ENCODE peak calls at places on chromosomes 5 and 9, in five cellular contexts. Q, B, S, V and T are unnamed samples.

GRCh38 chr5:117160361-117160760 is 585.7 kb upstream of the SEMA6A start:
- DNase-seq in S (no peak), B (no peak), V (no peak), Q (no peak), T (no peak)

GRCh38 chr5:908172-908571 is 15.5 kb downstream of the TRIP13 start:
- DNase-seq in S (no peak), Q (no peak), V (peak; percentile 36), B (no peak), T (no peak)

GRCh38 chr9:32928145-32928763 is 73.2 kb downstream of the APTX start:
- DNase-seq in S (no peak), B (no peak), V (no peak), Q (no peak), T (no peak)

GRCh38 chr9:137478613-137479314 is 19.6 kb upstream of the NSMF start:
- DNase-seq in S (no peak), Q (no peak), B (no peak), V (peak; percentile 82), T (no peak)

GRCh38 chr5:173094012-173094661 is 38.0 kb downstream of the CREBRF start:
- DNase-seq in Q (peak; percentile 66), S (no peak), V (no peak), B (no peak), T (no peak)

GRCh38 chr9:106588601-106589000 is 274.4 kb upstream of the ZNF462 start:
- DNase-seq in S (no peak), B (no peak), Q (no peak), V (no peak), T (peak; percentile 87)

GRCh38 chr9:105438136-105438839 is 9.5 kb upstream of the FSD1L start:
- DNase-seq in B (no peak), V (no peak), S (no peak), Q (peak; percentile 70), T (no peak)

GRCh38 chr5:136145030-136145429 is 12.4 kb downstream of the SMAD5 start:
- DNase-seq in V (no peak), S (no peak), B (no peak), Q (no peak), T (no peak)

DNA sequence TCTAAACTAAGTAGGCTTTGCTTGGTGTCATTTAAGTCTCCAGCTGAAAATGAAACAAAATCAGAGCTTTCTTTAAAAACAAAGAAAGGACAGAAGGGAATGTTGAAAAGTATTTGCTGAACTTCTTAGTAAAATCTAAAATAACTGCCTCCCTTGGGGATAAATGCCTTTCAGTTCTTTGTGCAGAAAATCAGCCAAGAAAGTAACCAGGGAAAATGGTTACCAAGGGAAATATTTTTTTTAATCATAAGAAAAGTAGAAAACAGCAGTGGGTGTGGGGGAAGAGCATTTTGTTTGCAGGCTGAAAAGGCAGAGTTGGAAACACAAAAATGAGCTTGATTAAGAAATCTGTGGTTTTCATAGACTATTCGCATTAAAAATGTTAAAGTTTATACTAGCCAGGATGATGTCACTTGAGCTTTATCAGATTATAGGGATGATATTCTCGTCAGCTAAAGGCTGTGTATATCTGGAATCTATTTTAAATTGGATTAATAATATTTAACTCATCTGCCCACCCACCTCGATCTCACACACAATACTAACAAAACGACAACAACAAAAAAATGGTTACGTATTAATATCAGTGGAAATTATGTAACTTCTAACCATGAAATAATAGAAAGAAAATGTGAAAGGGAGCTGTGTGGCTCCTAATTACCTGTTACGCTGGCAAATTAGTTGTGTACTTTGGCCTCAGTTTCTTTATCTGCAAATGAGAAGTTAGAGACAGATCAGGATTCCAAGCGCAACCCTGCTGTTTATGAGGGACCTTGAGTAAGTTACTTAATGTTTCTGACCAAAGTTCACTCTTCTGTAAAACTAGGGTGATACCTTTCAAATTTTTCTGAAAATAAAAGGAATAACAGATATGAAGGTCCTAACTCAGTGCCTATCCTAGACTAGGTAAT is at the start of gene ECM2:
- DNase-seq in S (no peak), V (no peak), Q (peak; percentile 11), B (no peak), T (no peak)
- H3K4me3 ChIP-seq in S (peak within 1 kb of the TSS; percentile 51), V (peak within 1 kb of the TSS; percentile 11), Q (no peak within 1 kb of the TSS), B (no peak within 1 kb of the TSS), T (peak within 1 kb of the TSS; percentile 48)

GRCh38 chr5:161412792-161413191 is 133.7 kb downstream of the GABRB2 start:
- DNase-seq in Q (no peak), V (no peak), B (no peak), S (no peak), T (no peak)

GRCh38 chr5:161406880-161407279 is 139.6 kb downstream of the GABRB2 start:
- DNase-seq in V (no peak), Q (no peak), B (no peak), S (no peak), T (no peak)

GRCh38 chr5:161410640-161411039 is 135.9 kb downstream of the GABRB2 start:
- DNase-seq in V (no peak), B (no peak), S (no peak), Q (no peak), T (no peak)

GRCh38 chr5:161411156-161411555 is 135.4 kb downstream of the GABRB2 start:
- DNase-seq in Q (no peak), S (no peak), V (no peak), B (no peak), T (no peak)

GRCh38 chr5:161409471-161409870 is 137.1 kb downstream of the GABRB2 start:
- DNase-seq in Q (no peak), S (no peak), V (no peak), B (no peak), T (no peak)
- H3K4me3 ChIP-seq in Q (no peak overlapping the region), S (no peak overlapping the region), V (no peak overlapping the region), B (no peak overlapping the region), T (no peak overlapping the region)

GRCh38 chr9:116156621-116157314 is 3.2 kb downstream of the PAPPA start:
- DNase-seq in Q (peak; percentile 78), B (no peak), S (peak; percentile 76), V (peak; percentile 50), T (no peak)

GRCh38 chr9:116154976-116155699 is 1.5 kb downstream of the PAPPA start:
- DNase-seq in Q (peak; percentile 60), B (no peak), S (peak; percentile 16), V (peak; percentile 35), T (no peak)

GRCh38 chr9:116154334-116154975 is 864 bp downstream of the PAPPA start:
- DNase-seq in B (no peak), Q (no peak), S (peak; percentile 22), V (peak; percentile 87), T (no peak)

GRCh38 chr9:116153765-116154333 is at the start of gene PAPPA:
- DNase-seq in Q (no peak), S (peak; percentile 19), B (no peak), V (no peak), T (no peak)

DNA sequence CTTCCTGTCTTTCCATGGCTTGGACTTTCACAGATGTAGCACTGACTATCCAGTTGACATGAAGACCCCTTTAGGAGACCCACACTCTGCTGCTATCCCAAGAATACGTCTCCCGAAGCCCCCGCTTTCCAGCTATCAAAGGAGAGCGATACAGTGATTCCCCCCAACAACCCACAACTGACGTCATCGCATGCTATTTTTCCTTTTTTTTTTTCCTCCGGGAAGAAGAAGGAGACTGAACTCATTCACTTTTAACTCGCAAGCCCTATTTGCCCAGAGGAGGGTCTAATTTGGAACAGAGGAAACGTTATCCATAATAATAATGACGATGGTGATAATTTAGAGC is 2.1 kb downstream of the PAPPA start:
- DNase-seq in S (no peak), Q (no peak), V (no peak), B (no peak), T (no peak)
- H3K4me3 ChIP-seq in S (peak overlapping the region; percentile 72), Q (peak overlapping the region; percentile 88), V (peak overlapping the region; percentile 51), B (no peak overlapping the region), T (peak overlapping the region; percentile 65)

GRCh38 chr5:132747693-132748440 is 641 bp downstream of the CCNI2 start:
- DNase-seq in S (no peak), V (peak; percentile 89), B (peak; percentile 36), Q (no peak), T (no peak)
- H3K4me3 ChIP-seq in S (peak overlapping the region; percentile 68), V (peak overlapping the region; percentile 54), B (peak overlapping the region; percentile 70), Q (peak overlapping the region; percentile 44), T (no peak overlapping the region)

DNA sequence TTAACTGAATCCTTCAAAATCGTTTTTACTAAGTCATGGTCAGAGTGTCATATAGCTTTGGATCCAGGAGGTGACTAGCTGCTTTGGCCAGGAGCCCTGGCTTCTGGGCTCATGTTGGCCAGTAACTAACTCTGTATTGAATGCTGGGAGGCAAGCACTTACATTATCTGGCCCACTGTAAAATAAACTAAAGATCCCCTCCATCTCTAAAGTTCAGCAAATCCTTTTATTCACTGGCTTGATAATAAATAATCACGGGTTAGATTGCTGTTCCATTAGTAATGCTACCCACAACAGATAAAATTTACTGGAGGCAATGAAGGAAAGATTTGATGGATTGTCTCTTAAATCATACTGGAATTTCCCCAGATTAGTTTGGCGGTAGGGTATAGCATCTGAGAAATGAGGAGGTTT is 382.2 kb upstream of the TLE4 start:
- DNase-seq in Q (peak; percentile 77), V (no peak), S (no peak), B (no peak), T (no peak)
- H3K4me3 ChIP-seq in Q (no peak overlapping the region), V (no peak overlapping the region), S (no peak overlapping the region), B (no peak overlapping the region), T (no peak overlapping the region)

DNA sequence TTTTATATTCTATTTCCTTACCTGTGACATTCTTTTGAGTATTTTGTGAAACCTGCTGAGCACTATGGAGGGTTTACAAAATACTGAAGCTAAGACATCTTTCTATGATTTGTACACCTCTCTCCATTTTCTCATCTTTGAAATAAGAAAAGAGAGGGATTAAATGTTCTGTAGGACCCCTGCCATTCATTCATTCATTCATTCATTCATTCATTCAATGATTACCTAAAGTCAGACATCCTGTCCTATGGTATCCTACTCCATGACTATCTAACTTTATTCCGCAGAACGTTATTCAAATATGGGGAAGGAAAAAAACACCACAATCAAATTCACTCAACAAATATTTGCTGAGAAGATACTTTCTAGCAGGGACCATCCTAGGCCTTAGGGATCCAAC is 51.4 kb downstream of the AP3B1 start:
- DNase-seq in Q (no peak), B (no peak), V (no peak), S (no peak), T (no peak)
- H3K4me3 ChIP-seq in Q (no peak overlapping the region), B (no peak overlapping the region), V (no peak overlapping the region), S (no peak overlapping the region), T (no peak overlapping the region)

DNA sequence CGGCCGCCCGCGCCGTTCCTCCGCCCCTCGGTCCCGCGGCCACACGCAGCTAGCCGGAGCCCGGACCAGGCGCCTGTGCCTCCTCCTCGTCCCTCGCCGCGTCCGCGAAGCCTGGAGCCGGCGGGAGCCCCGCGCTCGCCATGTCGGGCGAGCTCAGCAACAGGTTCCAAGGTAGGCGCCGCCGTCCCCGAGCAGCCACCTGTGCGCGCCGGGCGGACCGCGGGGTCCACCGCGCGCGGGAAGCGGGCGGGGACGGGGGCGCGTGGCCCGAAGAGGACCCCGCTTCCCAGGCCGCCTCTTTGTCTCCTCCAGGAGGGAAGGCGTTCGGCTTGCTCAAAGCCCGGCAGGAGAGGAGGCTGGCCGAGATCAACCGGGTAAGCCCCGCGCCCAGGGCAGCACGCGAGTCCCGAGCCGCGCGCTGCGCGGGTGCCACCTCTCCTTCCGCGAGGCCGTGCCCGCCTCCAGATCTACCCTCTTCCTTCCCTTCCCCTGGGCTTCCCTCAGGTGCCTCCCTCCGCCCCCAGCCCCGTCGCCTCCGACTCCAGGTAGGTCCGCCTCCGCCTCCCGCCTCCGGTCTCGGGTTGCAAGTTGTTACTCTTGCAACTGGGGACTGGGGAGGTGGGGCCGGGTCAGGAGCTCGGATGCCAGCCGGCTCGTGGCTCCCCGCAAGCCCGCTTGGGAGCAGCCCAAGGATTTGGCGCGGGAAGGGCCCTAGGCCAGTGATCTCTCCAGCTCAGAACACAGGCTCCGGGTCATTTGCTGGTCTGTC is at the start of gene AIF1L:
- DNase-seq in Q (no peak), S (no peak), V (peak; percentile 85), B (no peak), T (no peak)
- H3K4me3 ChIP-seq in Q (peak within 1 kb of the TSS; percentile 27), S (peak within 1 kb of the TSS; percentile 78), V (peak within 1 kb of the TSS; percentile 64), B (peak within 1 kb of the TSS; percentile 45), T (peak within 1 kb of the TSS; percentile 52)

GRCh38 chr5:42517164-42517563 is 93.9 kb downstream of the GHR start:
- DNase-seq in B (no peak), Q (no peak), S (no peak), V (no peak), T (no peak)
- H3K4me3 ChIP-seq in B (no peak overlapping the region), Q (no peak overlapping the region), S (no peak overlapping the region), V (no peak overlapping the region), T (no peak overlapping the region)